ENCODE peak calls at places on chromosomes 1 and 21, in five cellular contexts. Z is RWPE1, G is left lung, M is HFFc6, U is nephron progenitor cell. E is an unnamed sample.

GRCh38 chr1:150548632-150549495 is at the start of gene ADAMTSL4:
- DNase-seq in U (peak), G (peak), Z (peak), M (peak), E (peak)

GRCh38 chr1:62307516-62308492 is 11.4 kb downstream of the KANK4 start:
- DNase-seq in G (no peak), M (no peak), Z (peak), U (no peak), E (no peak)

GRCh38 chr1:23561076-23561812 is 1.9 kb upstream of the ID3 start:
- DNase-seq in M (no peak), G (no peak), Z (no peak), U (no peak), E (no peak)

GRCh38 chr1:6447818-6448748 is 17.9 kb downstream of the TNFRSF25 start:
- DNase-seq in Z (no peak), G (peak), U (peak), M (no peak), E (no peak)

GRCh38 chr1:209542585-209542984 is 40.9 kb upstream of the CAMK1G start:
- DNase-seq in U (no peak), G (no peak), M (no peak), Z (peak), E (no peak)

GRCh38 chr1:174689524-174689923 is 241.8 kb downstream of the GPR52 start:
- DNase-seq in Z (no peak), M (no peak), U (no peak), G (no peak), E (no peak)

GRCh38 chr1:170929835-170930554 is 5.3 kb upstream of the MROH9 start:
- DNase-seq in U (peak), Z (peak), G (no peak), M (peak), E (no peak)

GRCh38 chr1:58204284-58204683 is 342.2 kb downstream of the OMA1 start:
- DNase-seq in U (no peak), G (no peak), Z (no peak), M (no peak), E (no peak)

GRCh38 chr21:34674467-34674866 is 5.7 kb downstream of the CLIC6 start:
- DNase-seq in G (no peak), U (no peak), Z (no peak), M (no peak), E (no peak)

GRCh38 chr1:167488786-167489185 is 29.5 kb downstream of the CD247 start:
- DNase-seq in M (no peak), Z (no peak), G (no peak), U (peak), E (peak)

GRCh38 chr1:99227498-99227897 is 36.8 kb upstream of the PLPPR4 start:
- DNase-seq in G (no peak), U (no peak), Z (no peak), M (no peak), E (no peak)

GRCh38 chr1:22641906-22642636 is 1.4 kb upstream of the C1QC start:
- DNase-seq in M (peak), G (peak), Z (peak), U (peak), E (peak)

GRCh38 chr1:115755436-115756370 is 12.8 kb downstream of the CASQ2 start:
- DNase-seq in Z (no peak), M (no peak), U (no peak), G (no peak), E (no peak)

GRCh38 chr1:101253976-101254660 is 17.3 kb downstream of the S1PR1 start:
- DNase-seq in U (no peak), M (peak), G (no peak), Z (no peak), E (no peak)

GRCh38 chr21:14453339-14453738 is 70.4 kb upstream of the HSPA13 start:
- DNase-seq in Z (no peak), G (no peak), M (no peak), U (no peak), E (no peak)

GRCh38 chr1:47558601-47559593 is 121.1 kb downstream of the FOXD2 start:
- DNase-seq in M (no peak), U (no peak), Z (peak), G (no peak), E (no peak)

GRCh38 chr1:201634261-201634660 is 95.3 kb downstream of the NAV1 start:
- DNase-seq in G (no peak), M (no peak), U (no peak), Z (no peak), E (no peak)

GRCh38 chr1:172383541-172383940 is 36.9 kb upstream of the C1orf105 start:
- DNase-seq in Z (no peak), M (peak), G (no peak), U (no peak), E (no peak)

GRCh38 chr1:115225993-115226700 is 111.9 kb downstream of the NGF start:
- DNase-seq in G (no peak), U (no peak), Z (no peak), M (no peak), E (no peak)

GRCh38 chr1:116172666-116173065 is 61.5 kb downstream of the MAB21L3 start:
- DNase-seq in Z (no peak), M (no peak), U (no peak), G (no peak), E (no peak)

GRCh38 chr1:70205076-70205436 is 323 bp downstream of the LRRC40 start:
- DNase-seq in U (no peak), Z (no peak), M (no peak), G (no peak), E (no peak)

GRCh38 chr1:107138166-107138565 is 2.7 kb upstream of the NTNG1 start:
- DNase-seq in G (no peak), U (no peak), Z (no peak), M (no peak), E (no peak)

GRCh38 chr1:172699111-172699510 is 40.2 kb downstream of the FASLG start:
- DNase-seq in Z (peak), M (peak), G (no peak), U (no peak), E (no peak)

GRCh38 chr1:22710688-22711024 is at the start of gene EPHB2:
- DNase-seq in Z (peak), M (peak), U (peak), G (no peak), E (peak)

GRCh38 chr1:54361342-54361741 is 44.9 kb downstream of the SSBP3 start:
- DNase-seq in Z (no peak), M (no peak), G (no peak), U (no peak), E (no peak)

GRCh38 chr1:177546346-177546745 is 375.6 kb downstream of the BRINP2 start:
- DNase-seq in Z (no peak), G (no peak), M (no peak), U (no peak), E (no peak)

GRCh38 chr1:85544689-85545203 is 35.8 kb upstream of the CCN1 start:
- DNase-seq in Z (peak), M (peak), U (peak), G (no peak), E (no peak)

GRCh38 chr1:158095737-158096335 is 84.9 kb upstream of the CD1D start:
- DNase-seq in U (no peak), Z (peak), M (peak), G (no peak), E (peak)

GRCh38 chr1:234093741-234094140 is 189.3 kb downstream of the SLC35F3 start:
- DNase-seq in Z (no peak), G (peak), U (no peak), M (no peak), E (no peak)

GRCh38 chr1:65606426-65606825 is 186.0 kb downstream of the LEPR start:
- DNase-seq in G (no peak), Z (no peak), U (no peak), M (no peak), E (no peak)

GRCh38 chr21:18602711-18603110 is 199.1 kb upstream of the TMPRSS15 start:
- DNase-seq in M (no peak), G (no peak), Z (no peak), U (no peak), E (no peak)

GRCh38 chr1:245060684-245061374 is 94.0 kb upstream of the KIF26B start:
- DNase-seq in U (no peak), M (no peak), G (no peak), Z (no peak), E (no peak)

GRCh38 chr1:159927887-159928431 is 2.7 kb upstream of the TAGLN2 start:
- DNase-seq in Z (no peak), U (no peak), G (no peak), M (no peak), E (peak)

GRCh38 chr1:159927211-159927886 is 2.0 kb upstream of the TAGLN2 start:
- DNase-seq in M (no peak), Z (no peak), U (no peak), G (no peak), E (no peak)

GRCh38 chr1:159924791-159925712 is at the start of gene TAGLN2:
- DNase-seq in U (peak), M (peak), G (peak), Z (peak), E (peak)

GRCh38 chr1:159924025-159924790 is 1.1 kb downstream of the TAGLN2 start:
- DNase-seq in M (peak), Z (peak), G (peak), U (peak), E (peak)

GRCh38 chr1:159925713-159926066 is 383 bp upstream of the TAGLN2 start:
- DNase-seq in G (no peak), Z (peak), U (no peak), M (no peak), E (no peak)
- TF ChIP-seq CTCF in G (no peak), Z (no peak), U (no peak), M (no peak), E (no peak)

GRCh38 chr1:111006556-111006955 is 42.8 kb upstream of the LRIF1 start:
- DNase-seq in U (no peak), Z (no peak), G (no peak), M (no peak), E (no peak)

DNA sequence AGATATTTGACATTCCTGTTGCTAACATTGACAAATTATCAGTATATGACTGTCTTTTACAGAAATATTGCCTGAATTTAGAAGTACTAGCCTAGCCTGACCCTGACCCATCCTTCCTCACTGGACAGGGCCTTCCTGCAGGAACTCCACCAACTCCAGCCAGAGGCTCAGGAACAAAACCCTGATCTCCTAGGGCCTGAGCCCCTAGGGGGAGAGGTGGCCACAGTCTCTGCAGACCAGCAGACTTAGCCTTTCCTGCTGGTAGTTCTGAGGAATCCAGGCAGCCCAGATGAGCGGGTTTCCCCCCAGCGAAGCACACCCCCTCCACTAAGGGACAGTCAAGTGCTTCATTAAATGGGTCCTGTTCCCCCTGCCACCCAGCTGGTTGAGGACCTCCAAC is 44.3 kb upstream of the LRIF1 start:
- DNase-seq in Z (no peak), G (no peak), M (no peak), U (no peak), E (no peak)
- TF ChIP-seq CTCF in Z (no peak), G (no peak), M (no peak), U (no peak), E (no peak)

DNA sequence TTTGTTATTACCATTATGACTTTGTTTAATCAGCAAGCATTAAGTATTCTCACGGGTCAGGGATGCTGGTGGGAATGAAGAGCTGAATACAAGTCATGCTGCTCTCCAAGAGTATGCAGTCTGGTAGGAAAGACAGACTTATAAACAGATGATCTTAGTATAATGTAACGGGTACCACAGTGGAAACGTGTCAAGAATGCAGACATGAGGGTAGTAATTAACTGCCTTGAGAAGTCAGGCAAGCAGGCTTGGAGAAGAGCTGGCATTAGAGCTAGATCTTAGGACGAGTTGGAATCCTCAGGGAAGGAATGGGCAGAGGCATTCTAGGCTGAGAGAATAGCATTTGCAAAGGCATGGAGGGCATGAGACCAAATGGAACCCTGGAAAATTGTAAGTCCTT is 19.7 kb downstream of the FAM76A start:
- DNase-seq in M (no peak), U (no peak), G (no peak), Z (no peak), E (no peak)
- TF ChIP-seq CTCF in M (no peak), U (no peak), G (no peak), Z (no peak), E (no peak)

GRCh38 chr1:44170281-44170823 is 28.9 kb upstream of the KLF18 start:
- DNase-seq in U (no peak), M (peak), G (no peak), Z (no peak), E (no peak)
- TF ChIP-seq CTCF in U (no peak), M (peak), G (no peak), Z (no peak), E (no peak)

GRCh38 chr1:38819516-38819915 is 40.1 kb downstream of the RRAGC start:
- DNase-seq in U (no peak), M (no peak), Z (no peak), G (no peak), E (no peak)

GRCh38 chr1:38820860-38821259 is 38.7 kb downstream of the RRAGC start:
- DNase-seq in M (no peak), U (no peak), G (no peak), Z (no peak), E (no peak)

GRCh38 chr1:38817267-38817957 is 42.2 kb downstream of the RRAGC start:
- DNase-seq in Z (no peak), G (no peak), U (no peak), M (no peak), E (no peak)

GRCh38 chr1:38817958-38818705 is 41.4 kb downstream of the RRAGC start:
- DNase-seq in M (no peak), U (peak), Z (peak), G (peak), E (peak)

DNA sequence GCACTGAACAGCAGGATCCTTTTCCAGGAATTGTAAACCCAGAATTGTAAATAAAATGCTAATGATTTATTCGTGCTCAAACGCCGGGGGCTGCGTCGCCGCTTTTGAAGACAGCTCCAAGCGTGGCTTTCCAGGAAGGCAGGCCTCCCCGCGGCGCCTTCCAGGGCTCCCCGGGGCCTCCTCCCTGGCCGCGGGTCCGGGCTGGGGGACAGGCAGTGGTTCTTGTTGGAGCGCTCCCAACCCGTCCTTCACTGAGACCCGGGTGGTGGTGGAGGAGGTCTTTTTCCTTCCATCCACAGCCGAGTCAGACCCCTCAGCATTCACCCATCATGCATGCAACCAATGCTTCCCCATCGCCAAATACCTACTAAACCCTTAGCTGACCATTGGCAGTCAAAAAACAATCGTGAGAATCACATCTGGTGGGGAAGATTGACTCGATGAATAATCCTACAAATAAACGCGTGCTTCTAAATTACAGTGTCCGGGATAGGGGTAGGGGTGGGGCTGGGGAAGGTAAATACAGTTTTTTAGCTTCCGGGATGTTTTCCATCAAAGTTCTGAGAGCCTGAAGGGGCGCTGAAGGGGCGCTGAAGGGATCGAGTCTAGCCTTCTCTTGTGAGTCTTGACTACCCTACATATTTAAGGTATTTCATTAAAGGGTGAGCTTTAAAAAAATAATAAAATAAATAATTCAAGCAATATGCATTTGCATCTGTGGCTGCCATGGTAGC is 40.7 kb downstream of the RRAGC start:
- DNase-seq in M (no peak), Z (no peak), G (peak), U (no peak), E (no peak)
- TF ChIP-seq CTCF in M (no peak), Z (no peak), G (no peak), U (no peak), E (no peak)

DNA sequence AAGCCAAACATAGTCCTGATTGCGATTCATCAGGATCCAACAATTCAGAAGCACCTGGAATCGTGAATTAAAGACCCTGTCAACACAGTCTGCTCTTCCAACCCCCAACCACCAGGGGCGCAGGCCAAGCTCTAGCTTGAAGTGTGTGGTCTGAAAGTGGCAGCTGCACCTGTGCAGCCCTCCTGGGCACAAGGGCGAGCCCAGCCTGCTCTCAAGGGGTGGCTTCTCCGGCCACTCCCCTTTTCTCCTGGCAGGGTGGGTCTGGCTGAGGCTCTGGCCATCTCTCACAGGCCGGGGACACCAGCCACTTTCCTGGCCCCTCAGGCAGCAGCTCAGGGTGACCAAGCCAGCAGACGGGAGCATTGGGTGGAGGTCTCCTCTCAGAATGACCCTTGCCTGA is 62.3 kb downstream of the SLC66A1 start:
- DNase-seq in Z (no peak), G (no peak), M (no peak), U (peak), E (peak)
- TF ChIP-seq CTCF in Z (no peak), G (peak), M (peak), U (peak), E (peak)

DNA sequence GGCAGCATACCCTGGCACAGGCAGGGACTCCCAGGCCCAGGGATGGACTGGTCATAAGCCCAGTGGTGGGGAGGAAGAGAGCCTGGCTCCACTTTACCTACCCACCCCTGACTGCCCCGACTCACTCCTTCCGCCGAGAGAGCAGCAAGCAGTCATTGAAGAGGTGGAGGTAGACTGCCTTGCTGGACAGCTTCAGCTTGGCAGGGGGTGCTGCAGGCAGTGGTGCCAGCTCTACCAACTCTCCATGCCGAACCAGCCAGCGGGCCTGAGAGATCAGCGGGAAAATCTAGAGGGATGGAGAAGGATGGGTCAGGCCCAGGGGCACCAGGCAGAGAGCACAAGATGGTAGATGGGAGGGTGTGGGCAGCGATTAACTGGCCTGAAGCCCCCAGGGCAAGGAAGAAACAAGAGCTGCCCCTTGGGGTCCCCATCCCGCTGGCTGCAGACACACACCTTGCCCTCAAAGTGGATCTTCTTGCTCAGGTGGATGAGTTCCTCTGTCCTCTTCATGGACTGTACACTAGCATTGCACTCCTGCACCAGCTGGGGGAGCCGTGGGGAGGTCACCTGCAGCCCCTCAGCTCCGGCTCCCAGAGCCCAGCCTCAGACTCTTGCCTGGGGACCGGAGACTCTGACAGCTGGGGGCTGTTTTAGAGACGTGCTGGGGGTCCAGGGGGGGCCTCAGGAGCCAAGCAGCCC is 7.7 kb downstream of the ARHGEF19 start:
- DNase-seq in G (peak), U (peak), Z (no peak), M (no peak), E (peak)
- TF ChIP-seq CTCF in G (no peak), U (peak), Z (no peak), M (peak), E (peak)

GRCh38 chr1:46411601-46412341 is 17.7 kb downstream of the FAAH start:
- DNase-seq in G (no peak), M (no peak), U (peak), Z (no peak), E (no peak)

GRCh38 chr1:46412853-46413595 is 18.9 kb downstream of the FAAH start:
- DNase-seq in U (no peak), M (no peak), G (no peak), Z (no peak), E (no peak)

GRCh38 chr1:46415514-46415913 is 21.4 kb downstream of the FAAH start:
- DNase-seq in M (no peak), U (no peak), G (no peak), Z (no peak), E (no peak)

GRCh38 chr1:46411010-46411405 is 16.9 kb downstream of the FAAH start:
- DNase-seq in M (no peak), Z (no peak), G (no peak), U (no peak), E (no peak)

GRCh38 chr1:46413596-46413985 is 19.5 kb downstream of the FAAH start:
- DNase-seq in U (peak), Z (no peak), G (no peak), M (peak), E (peak)
- TF ChIP-seq CTCF in U (peak), Z (no peak), G (no peak), M (peak), E (peak)

E was measured in glutamatergic neuron.